ENCODE peak calls at places on chromosomes 13 and 19, in ten cellular contexts. Z is tibial nerve, W is A673, D is heart left ventricle, U is tibial artery, X is body of pancreas, L is cardiac muscle cell, M is H1, Q is transverse colon, K is IMR-90. B is an unnamed sample.

GRCh38 chr19:32878988-32879387 is 9.4 kb upstream of the SLC7A9 start:
- DNase-seq in Z (no peak), W (no peak), D (no peak), U (no peak), X (no peak), L (no peak), M (peak), Q (no peak), K (no peak), B (no peak)

GRCh38 chr19:16249826-16250434 is 52.2 kb downstream of the AP1M1 start:
- DNase-seq in Z (no peak), W (no peak), D (peak), U (no peak), X (no peak), L (peak), M (no peak), Q (no peak), K (peak), B (no peak)

GRCh38 chr13:104586010-104586746 is 1520.0 kb upstream of the SLC10A2 start:
- DNase-seq in Z (no peak), W (no peak), D (no peak), U (no peak), X (peak), L (peak), M (no peak), Q (peak), K (peak), B (no peak)

GRCh38 chr13:79481685-79482052 is 714 bp downstream of the NDFIP2 start:
- DNase-seq in Z (no peak), W (no peak), D (no peak), U (no peak), X (peak), L (no peak), M (no peak), Q (peak), K (no peak), B (peak)

GRCh38 chr19:39949026-39949747 is 14.8 kb upstream of the FCGBP start:
- DNase-seq in Z (no peak), W (no peak), D (no peak), U (no peak), X (no peak), L (no peak), M (no peak), Q (no peak), K (no peak), B (no peak)

GRCh38 chr13:110448230-110448629 is 113.3 kb downstream of the RAB20 start:
- DNase-seq in Z (no peak), W (no peak), D (no peak), U (peak), X (no peak), L (peak), M (no peak), Q (no peak), K (peak), B (no peak)

GRCh38 chr13:48110132-48110868 is 15.4 kb upstream of the MED4 start:
- DNase-seq in Z (no peak), W (no peak), D (no peak), U (no peak), X (no peak), L (peak), M (no peak), Q (no peak), K (no peak), B (no peak)

GRCh38 chr19:29623726-29624488 is 17.8 kb downstream of the POP4 start:
- DNase-seq in Z (no peak), W (no peak), D (no peak), U (no peak), X (no peak), L (no peak), M (no peak), Q (peak), K (no peak), B (peak)

GRCh38 chr19:45215391-45216191 is 29.6 kb downstream of the EXOC3L2 start:
- DNase-seq in Z (no peak), W (no peak), D (no peak), U (no peak), X (peak), L (no peak), M (peak), Q (no peak), K (no peak), B (no peak)

GRCh38 chr13:21675095-21676007 is 4.5 kb downstream of the FGF9 start:
- DNase-seq in Z (no peak), W (peak), D (peak), U (no peak), X (peak), L (no peak), M (peak), Q (peak), K (no peak), B (no peak)

GRCh38 chr19:50921391-50922315 is 10.5 kb upstream of the KLK4 start:
- DNase-seq in Z (peak), W (peak), D (no peak), U (peak), X (no peak), L (no peak), M (peak), Q (no peak), K (no peak), B (no peak)

GRCh38 chr13:44313674-44314073 is 60.0 kb upstream of the SERP2 start:
- DNase-seq in Z (no peak), W (peak), D (no peak), U (no peak), X (no peak), L (peak), M (no peak), Q (no peak), K (peak), B (no peak)

GRCh38 chr19:14405758-14406644 is 13.1 kb downstream of the DDX39A start:
- DNase-seq in Z (peak), W (peak), D (peak), U (peak), X (peak), L (peak), M (peak), Q (peak), K (peak), B (peak)

GRCh38 chr13:106036870-106037269 is 498.6 kb downstream of the EFNB2 start:
- DNase-seq in Z (no peak), W (no peak), D (no peak), U (no peak), X (no peak), L (no peak), M (peak), Q (peak), K (no peak), B (no peak)

GRCh38 chr13:22402682-22403081 is 731.8 kb downstream of the FGF9 start:
- DNase-seq in Z (no peak), W (no peak), D (no peak), U (no peak), X (no peak), L (no peak), M (no peak), Q (no peak), K (no peak), B (no peak)

GRCh38 chr13:88456155-88456554 is 785.0 kb downstream of the SLITRK5 start:
- DNase-seq in Z (no peak), W (no peak), D (no peak), U (no peak), X (no peak), L (no peak), M (no peak), Q (no peak), K (no peak), B (no peak)

GRCh38 chr19:32246032-32246431 is 99.4 kb upstream of the ZNF507 start:
- DNase-seq in Z (no peak), W (no peak), D (no peak), U (no peak), X (no peak), L (no peak), M (no peak), Q (no peak), K (no peak), B (no peak)

GRCh38 chr13:109719962-109720646 is 66.3 kb downstream of the IRS2 start:
- DNase-seq in Z (no peak), W (no peak), D (no peak), U (no peak), X (no peak), L (no peak), M (no peak), Q (no peak), K (no peak), B (no peak)

GRCh38 chr19:12948597-12949362 is 3.1 kb downstream of the RAD23A start:
- DNase-seq in Z (no peak), W (no peak), D (no peak), U (no peak), X (no peak), L (no peak), M (no peak), Q (no peak), K (no peak), B (no peak)

GRCh38 chr13:78881746-78882145 is 222.8 kb upstream of the OBI1 start:
- DNase-seq in Z (no peak), W (peak), D (no peak), U (no peak), X (no peak), L (no peak), M (no peak), Q (no peak), K (no peak), B (no peak)

GRCh38 chr13:76852991-76853390 is 33.2 kb downstream of the KCTD12 start:
- DNase-seq in Z (no peak), W (no peak), D (no peak), U (no peak), X (no peak), L (peak), M (no peak), Q (no peak), K (peak), B (no peak)

GRCh38 chr13:35475131-35475959 is 1.1 kb downstream of the MAB21L1 start:
- DNase-seq in Z (peak), W (peak), D (peak), U (peak), X (no peak), L (peak), M (peak), Q (peak), K (peak), B (no peak)

GRCh38 chr13:91280806-91281205 is 66.7 kb upstream of the MIR17HG start:
- DNase-seq in Z (no peak), W (peak), D (no peak), U (no peak), X (no peak), L (no peak), M (no peak), Q (no peak), K (no peak), B (no peak)

GRCh38 chr13:93227906-93228801 is 1.5 kb downstream of the GPC6 start:
- DNase-seq in Z (peak), W (peak), D (no peak), U (peak), X (peak), L (peak), M (peak), Q (peak), K (peak), B (no peak)

GRCh38 chr19:48713041-48713863 is 6.3 kb downstream of the MAMSTR start:
- DNase-seq in Z (no peak), W (no peak), D (no peak), U (no peak), X (no peak), L (no peak), M (peak), Q (no peak), K (peak), B (no peak)

DNA sequence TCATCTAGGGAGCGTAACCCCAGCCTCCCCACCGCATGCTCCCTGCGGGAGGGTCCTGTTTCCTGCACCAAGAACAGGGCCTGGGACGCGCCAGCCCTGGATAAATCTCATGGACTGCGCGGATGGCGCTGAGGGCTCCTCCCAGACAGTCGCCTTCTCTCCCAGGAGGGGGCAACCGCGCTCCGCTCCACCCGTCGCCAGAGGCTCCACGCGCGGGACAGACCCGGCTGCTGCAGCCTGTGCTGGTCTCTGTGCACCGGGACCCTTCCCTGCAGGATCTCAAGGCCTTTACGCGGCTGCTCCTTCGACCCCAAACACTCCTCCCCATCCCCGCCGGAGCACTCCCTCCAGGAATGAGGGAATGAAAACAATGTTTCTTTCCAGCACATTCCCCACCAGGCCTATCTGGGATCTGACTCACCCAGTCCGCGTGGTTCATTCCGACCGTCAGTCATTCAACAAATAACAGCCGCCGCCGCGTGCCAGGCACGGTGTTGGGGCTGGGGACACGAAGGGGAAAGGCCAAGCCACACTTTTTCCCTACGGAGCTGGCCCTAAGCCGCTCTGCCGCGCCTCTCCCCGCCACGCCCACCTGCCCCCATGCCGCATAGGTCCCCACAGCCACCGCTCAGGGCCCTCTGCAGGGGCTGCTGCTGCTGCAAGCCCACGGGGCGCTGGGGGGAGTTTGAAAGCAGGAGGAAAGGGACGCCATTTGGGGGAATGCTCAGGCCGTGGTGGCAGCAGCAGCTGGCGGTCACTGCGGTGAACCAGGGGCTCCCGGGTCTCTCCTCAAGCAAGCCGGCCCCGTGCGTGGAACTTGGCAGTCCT is 6.0 kb downstream of the PNMA8B start:
- DNase-seq in Z (peak), W (no peak), D (peak), U (peak), X (peak), L (peak), M (peak), Q (peak), K (peak), B (no peak)
- TF ChIP-seq CTCF in Z (peak), W (peak), D (peak), U (peak), X (peak), L (peak), M (peak), Q (no peak), K (no peak), B (peak)

GRCh38 chr13:29926077-29926476 is 75.7 kb upstream of the UBL3 start:
- DNase-seq in Z (no peak), W (no peak), D (no peak), U (no peak), X (no peak), L (no peak), M (no peak), Q (no peak), K (no peak), B (no peak)
- H3K27ac ChIP-seq in Z (no peak), W (no peak), D (no peak), U (peak), X (peak), L (no peak), M (no peak), Q (peak), K (no peak), B (no peak)

GRCh38 chr19:57719901-57720519 is 7.4 kb downstream of the ZNF671 start:
- DNase-seq in Z (no peak), W (no peak), D (no peak), U (no peak), X (no peak), L (no peak), M (peak), Q (no peak), K (no peak), B (no peak)
- H3K4me3 ChIP-seq in Z (no peak), W (no peak), D (no peak), U (no peak), X (no peak), L (no peak), M (no peak), Q (no peak), K (no peak), B (no peak)

GRCh38 chr19:38143847-38144246 is 80.2 kb downstream of the DPF1 start:
- DNase-seq in Z (no peak), W (no peak), D (no peak), U (no peak), X (no peak), L (no peak), M (no peak), Q (no peak), K (no peak), B (no peak)
- TF ChIP-seq CTCF in Z (no peak), W (no peak), D (no peak), U (no peak), X (peak), L (peak), M (peak), Q (no peak), K (peak), B (no peak)

B was measured in Peyer's patch.